ENCODE peak calls at places on chromosomes 4 and X, in five cellular contexts. E, N, W, V and I are unnamed samples. For H3K4me1, the result is how much of the 10 kb centered on the place peaks cover.

GRCh38 chrX:348461-349117 is 30.0 kb upstream of the GTPBP6 start:
- DNase-seq in V (no peak), N (no peak), E (no peak), W (no peak), I (peak)

GRCh38 chr4:24736066-24736465 is 59.3 kb upstream of the SOD3 start:
- DNase-seq in W (peak), E (peak), V (no peak), N (no peak), I (no peak)

GRCh38 chr4:7192252-7193039 is at the start of gene SORCS2:
- DNase-seq in N (no peak), E (peak), V (peak), W (peak), I (peak)

GRCh38 chr4:102301167-102301566 is 44.1 kb downstream of the SLC39A8 start:
- DNase-seq in V (no peak), W (no peak), E (no peak), N (no peak), I (no peak)

GRCh38 chrX:1185556-1185955 is 26.9 kb downstream of the CRLF2 start:
- DNase-seq in E (peak), W (no peak), V (no peak), N (no peak), I (no peak)

GRCh38 chr4:79049840-79050520 is 110.7 kb upstream of the PAQR3 start:
- DNase-seq in N (no peak), V (peak), W (no peak), E (no peak), I (no peak)

GRCh38 chr4:112650332-112650731 is 13.4 kb downstream of the LARP7 start:
- DNase-seq in W (no peak), N (no peak), E (no peak), V (no peak), I (no peak)

GRCh38 chrX:103918050-103918449 is 44.4 kb upstream of the TMSB15B start:
- DNase-seq in E (peak), V (no peak), W (peak), N (peak), I (peak)

GRCh38 chr4:145885666-145886065 is 53.0 kb downstream of the ZNF827 start:
- DNase-seq in W (no peak), N (no peak), E (no peak), V (no peak), I (no peak)

GRCh38 chr4:145886871-145887240 is 51.8 kb downstream of the ZNF827 start:
- DNase-seq in N (no peak), E (no peak), W (no peak), V (no peak), I (no peak)

GRCh38 chr4:145890689-145891088 is 47.9 kb downstream of the ZNF827 start:
- DNase-seq in N (no peak), W (no peak), V (no peak), E (no peak), I (no peak)

GRCh38 chr4:145887241-145887964 is 51.2 kb downstream of the ZNF827 start:
- DNase-seq in W (no peak), E (no peak), V (no peak), N (no peak), I (no peak)

GRCh38 chr4:145888393-145888792 is 50.2 kb downstream of the ZNF827 start:
- DNase-seq in E (no peak), W (no peak), V (no peak), N (no peak), I (no peak)
- H3K4me1 ChIP-seq in E (under half), W (under half), V (under half), N (under half), I (under half)

GRCh38 chr4:184408021-184408710 is 66.2 kb downstream of the IRF2 start:
- DNase-seq in E (no peak), V (no peak), W (peak), N (no peak), I (no peak)
- H3K4me1 ChIP-seq in E (under half), V (under half), W (under half), N (under half), I (under half)

GRCh38 chr4:57102050-57102564 is 8.1 kb downstream of the IGFBP7 start:
- DNase-seq in E (no peak), N (no peak), V (no peak), W (no peak), I (no peak)
- H3K4me1 ChIP-seq in E (under half), N (under half), V (under half), W (under half), I (under half)

DNA sequence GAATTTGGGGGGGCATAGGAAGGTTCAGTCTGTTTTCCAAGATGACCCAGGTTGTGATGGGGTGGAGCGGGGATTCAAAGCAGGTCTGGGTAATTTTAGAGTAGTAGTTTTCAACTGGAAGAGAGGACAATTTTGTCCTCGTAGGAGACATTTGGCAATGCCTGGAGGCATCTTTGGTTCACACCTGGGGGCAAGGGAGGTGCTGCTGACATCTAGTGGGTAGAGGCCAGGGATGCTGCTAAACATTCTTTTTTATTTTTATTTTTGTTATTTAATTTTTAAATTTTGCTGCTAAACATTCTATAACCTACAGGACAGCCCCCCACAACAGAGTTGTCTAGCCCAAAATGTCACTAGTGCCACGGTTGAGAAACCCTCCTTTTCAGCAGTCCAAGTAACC is 1.9 kb downstream of the RAB9A start:
- DNase-seq in N (no peak), W (no peak), V (no peak), E (no peak), I (no peak)
- H3K4me1 ChIP-seq in N (under half), W (under half), V (under half), E (under half), I (under half)

DNA sequence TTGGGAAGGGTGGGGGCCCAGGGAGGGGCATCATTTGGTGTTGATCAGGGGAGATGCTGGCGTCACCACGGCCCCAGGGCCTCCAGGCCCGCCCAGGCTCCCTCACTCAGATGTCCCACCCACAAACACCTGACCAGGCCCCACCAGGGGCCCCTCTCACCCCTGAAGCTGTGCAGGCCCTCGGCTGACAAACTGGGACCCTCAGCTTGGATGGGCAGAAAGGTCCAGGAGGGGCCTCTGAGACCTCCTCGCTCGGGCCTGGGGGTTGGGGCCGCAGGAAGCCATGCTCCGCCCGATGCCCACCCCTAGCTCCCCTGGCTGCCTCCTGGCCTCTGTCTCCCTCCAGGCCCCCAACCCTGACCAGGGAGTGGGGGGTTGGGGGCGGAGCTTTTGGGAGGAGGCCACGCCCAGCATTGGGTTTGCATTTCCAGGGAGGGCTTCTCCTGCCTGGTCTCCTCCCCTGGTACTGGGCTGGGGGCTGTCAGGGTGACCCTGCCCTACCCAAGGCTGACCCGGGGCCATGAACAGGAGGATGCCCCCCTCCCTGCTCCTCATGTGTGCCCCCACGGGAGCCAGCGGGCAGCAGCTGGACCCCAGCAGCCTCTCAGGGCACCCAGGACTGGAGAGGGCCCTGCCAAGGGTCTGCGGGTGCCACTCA is 33.4 kb upstream of the SPON2 start:
- DNase-seq in E (peak), W (no peak), N (no peak), V (peak), I (peak)
- H3K4me1 ChIP-seq in E (under half), W (under half), N (under half), V (under half), I (half or more)

GRCh38 chr4:120858776-120859175 is 63.8 kb downstream of the PRDM5 start:
- DNase-seq in E (no peak), W (no peak), V (no peak), N (no peak), I (no peak)
- H3K4me1 ChIP-seq in E (under half), W (under half), V (under half), N (under half), I (under half)

GRCh38 chr4:77859256-77859655 is 3.4 kb upstream of the MRPL1 start:
- DNase-seq in W (no peak), V (peak), N (no peak), E (no peak), I (no peak)
- H3K4me1 ChIP-seq in W (under half), V (under half), N (half or more), E (under half), I (under half)

GRCh38 chr4:1216076-1216614 is 32.8 kb downstream of the CTBP1 start:
- DNase-seq in V (no peak), W (no peak), N (no peak), E (no peak), I (peak)
- H3K4me1 ChIP-seq in V (under half), W (under half), N (under half), E (under half), I (under half)

GRCh38 chr4:2905544-2905943 is 57.7 kb downstream of the NOP14 start:
- DNase-seq in W (no peak), V (no peak), E (no peak), N (no peak), I (no peak)
- H3K4me1 ChIP-seq in W (under half), V (under half), E (under half), N (under half), I (under half)